ENCODE peak calls at places on chromosomes 13 and 19, in five cellular contexts. One of them, this sample, is unnamed.

GRCh38 chr13:39047560-39047959 is 9.3 kb downstream of the NHLRC3 start:
- DNase-seq in testis: no peak
- DNase-seq in fibroblast of pulmonary artery: no peak
- DNase-seq in neural crest cell: no peak
- DNase-seq in fibroblast of lung: no peak
- DNase-seq in this sample: no peak

GRCh38 chr13:96844195-96844594 is 150.1 kb downstream of the OXGR1 start:
- DNase-seq in testis: no peak
- DNase-seq in fibroblast of pulmonary artery: no peak
- DNase-seq in neural crest cell: no peak
- DNase-seq in fibroblast of lung: no peak
- DNase-seq in this sample: no peak

GRCh38 chr19:32407004-32407992 is 1.7 kb downstream of the DPY19L3 start:
- DNase-seq in testis: peak
- DNase-seq in fibroblast of pulmonary artery: peak
- DNase-seq in neural crest cell: no peak
- DNase-seq in fibroblast of lung: peak
- DNase-seq in this sample: peak

GRCh38 chr19:45621389-45621788 is 17.8 kb downstream of the EML2 start:
- DNase-seq in testis: no peak
- DNase-seq in fibroblast of pulmonary artery: no peak
- DNase-seq in neural crest cell: no peak
- DNase-seq in fibroblast of lung: no peak
- DNase-seq in this sample: no peak

GRCh38 chr13:28411859-28412353 is 83.0 kb downstream of the FLT1 start:
- DNase-seq in testis: no peak
- DNase-seq in fibroblast of pulmonary artery: peak
- DNase-seq in neural crest cell: no peak
- DNase-seq in fibroblast of lung: peak
- DNase-seq in this sample: no peak

GRCh38 chr13:36130542-36131214 is 504 bp downstream of the DCLK1 start:
- DNase-seq in testis: peak
- DNase-seq in fibroblast of pulmonary artery: no peak
- DNase-seq in neural crest cell: peak
- DNase-seq in fibroblast of lung: no peak
- DNase-seq in this sample: no peak

GRCh38 chr19:43435775-43436174 is 21.1 kb downstream of the TEX101 start:
- DNase-seq in testis: no peak
- DNase-seq in fibroblast of pulmonary artery: no peak
- DNase-seq in neural crest cell: no peak
- DNase-seq in fibroblast of lung: no peak
- DNase-seq in this sample: no peak

GRCh38 chr19:38519168-38519567 is 85.7 kb downstream of the RYR1 start:
- DNase-seq in testis: no peak
- DNase-seq in fibroblast of pulmonary artery: no peak
- DNase-seq in neural crest cell: no peak
- DNase-seq in fibroblast of lung: no peak
- DNase-seq in this sample: no peak

GRCh38 chr19:10832659-10833296 is 3.2 kb downstream of the TMED1 start:
- DNase-seq in testis: no peak
- DNase-seq in fibroblast of pulmonary artery: no peak
- DNase-seq in neural crest cell: no peak
- DNase-seq in fibroblast of lung: no peak
- DNase-seq in this sample: no peak

GRCh38 chr19:10829967-10830366 is 6.0 kb downstream of the TMED1 start:
- DNase-seq in testis: no peak
- DNase-seq in fibroblast of pulmonary artery: no peak
- DNase-seq in neural crest cell: no peak
- DNase-seq in fibroblast of lung: no peak
- DNase-seq in this sample: no peak

GRCh38 chr19:10830370-10830769 is 5.6 kb downstream of the TMED1 start:
- DNase-seq in testis: no peak
- DNase-seq in fibroblast of pulmonary artery: no peak
- DNase-seq in neural crest cell: no peak
- DNase-seq in fibroblast of lung: no peak
- DNase-seq in this sample: no peak

GRCh38 chr19:10830941-10831779 is 4.9 kb downstream of the TMED1 start:
- DNase-seq in testis: no peak
- DNase-seq in fibroblast of pulmonary artery: no peak
- DNase-seq in neural crest cell: no peak
- DNase-seq in fibroblast of lung: no peak
- DNase-seq in this sample: no peak

DNA sequence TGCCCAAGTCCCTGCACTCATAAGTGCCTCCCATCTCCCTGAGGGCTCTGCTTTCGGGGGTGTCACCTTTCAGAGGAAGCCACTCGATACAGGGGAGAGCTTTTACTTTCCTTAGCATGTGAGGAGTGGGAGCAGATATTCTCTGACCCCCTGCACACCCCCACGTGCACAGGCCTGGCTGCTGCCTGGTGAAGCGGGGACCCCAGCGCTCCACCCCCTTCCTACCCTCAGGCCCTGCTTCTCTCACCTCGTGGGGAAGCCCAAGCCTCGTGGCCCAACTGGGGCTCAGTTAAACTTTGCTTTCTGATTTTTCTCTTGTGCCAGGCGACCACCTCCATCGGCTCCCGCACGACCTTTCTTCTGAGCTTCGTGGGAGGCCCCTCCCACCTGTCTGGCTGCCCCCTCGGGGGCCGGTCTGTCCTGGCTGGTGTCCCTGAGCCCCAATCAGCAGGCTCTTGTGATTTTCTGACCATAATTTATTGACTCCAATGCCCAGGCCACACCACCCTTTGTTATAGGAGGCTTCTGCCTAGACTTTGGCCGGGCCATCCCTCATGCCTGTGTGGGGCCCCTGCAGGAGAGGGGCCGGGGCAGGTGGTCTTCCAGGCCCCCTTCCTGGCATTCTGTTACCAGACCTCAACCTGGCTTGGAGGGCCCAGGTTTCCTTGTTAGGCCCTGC is 3.9 kb downstream of the TMED1 start:
- DNase-seq in testis: no peak
- DNase-seq in fibroblast of pulmonary artery: no peak
- DNase-seq in neural crest cell: no peak
- DNase-seq in fibroblast of lung: no peak
- DNase-seq in this sample: no peak
- TF ChIP-seq CTCF in testis: no peak
- TF ChIP-seq CTCF in fibroblast of pulmonary artery: no peak
- TF ChIP-seq CTCF in neural crest cell: no peak
- TF ChIP-seq CTCF in fibroblast of lung: no peak
- TF ChIP-seq CTCF in this sample: no peak

GRCh38 chr13:49300716-49301589 is 53.2 kb downstream of the CDADC1 start:
- DNase-seq in testis: peak
- DNase-seq in fibroblast of pulmonary artery: peak
- DNase-seq in neural crest cell: peak
- DNase-seq in fibroblast of lung: peak
- DNase-seq in this sample: peak
- TF ChIP-seq CTCF in testis: peak
- TF ChIP-seq CTCF in fibroblast of pulmonary artery: peak
- TF ChIP-seq CTCF in neural crest cell: peak
- TF ChIP-seq CTCF in fibroblast of lung: peak
- TF ChIP-seq CTCF in this sample: peak

GRCh38 chr13:94344126-94344863 is 135.2 kb downstream of the DCT start:
- DNase-seq in testis: no peak
- DNase-seq in fibroblast of pulmonary artery: no peak
- DNase-seq in neural crest cell: no peak
- DNase-seq in fibroblast of lung: no peak
- DNase-seq in this sample: peak
- TF ChIP-seq CTCF in testis: no peak
- TF ChIP-seq CTCF in fibroblast of pulmonary artery: no peak
- TF ChIP-seq CTCF in neural crest cell: no peak
- TF ChIP-seq CTCF in fibroblast of lung: no peak
- TF ChIP-seq CTCF in this sample: no peak

GRCh38 chr19:51251453-51251790 is 542 bp downstream of the SIGLECL1 start:
- DNase-seq in testis: no peak
- DNase-seq in fibroblast of pulmonary artery: no peak
- DNase-seq in neural crest cell: no peak
- DNase-seq in fibroblast of lung: no peak
- DNase-seq in this sample: no peak

GRCh38 chr19:51253088-51253806 is 2.4 kb downstream of the SIGLECL1 start:
- DNase-seq in testis: no peak
- DNase-seq in fibroblast of pulmonary artery: no peak
- DNase-seq in neural crest cell: no peak
- DNase-seq in fibroblast of lung: no peak
- DNase-seq in this sample: no peak

GRCh38 chr19:51247972-51248371 is 2.9 kb upstream of the SIGLECL1 start:
- DNase-seq in testis: no peak
- DNase-seq in fibroblast of pulmonary artery: no peak
- DNase-seq in neural crest cell: no peak
- DNase-seq in fibroblast of lung: no peak
- DNase-seq in this sample: no peak

GRCh38 chr19:51246153-51246552 is 4.7 kb upstream of the SIGLECL1 start:
- DNase-seq in testis: no peak
- DNase-seq in fibroblast of pulmonary artery: no peak
- DNase-seq in neural crest cell: no peak
- DNase-seq in fibroblast of lung: no peak
- DNase-seq in this sample: no peak

GRCh38 chr19:51250786-51251452 is at the start of gene SIGLECL1:
- DNase-seq in testis: peak
- DNase-seq in fibroblast of pulmonary artery: no peak
- DNase-seq in neural crest cell: no peak
- DNase-seq in fibroblast of lung: no peak
- DNase-seq in this sample: no peak
- TF ChIP-seq CTCF in testis: no peak
- TF ChIP-seq CTCF in fibroblast of pulmonary artery: no peak
- TF ChIP-seq CTCF in neural crest cell: no peak
- TF ChIP-seq CTCF in fibroblast of lung: no peak
- TF ChIP-seq CTCF in this sample: no peak

This sample was measured in astrocyte.